ENCODE peak calls at places on chromosomes 16 and 17, in eight cellular contexts. I is right lobe of liver, A is A549, N is lung, T is body of pancreas, V is tibial nerve, L is ascending aorta, X is tibial artery. S is an unnamed sample.

GRCh38 chr17:58968662-58969061 is 138.0 kb downstream of the TRIM37 start:
- DNase-seq in V (no peak), T (no peak), I (no peak), N (no peak), A (no peak), X (no peak), L (no peak), S (no peak)

GRCh38 chr17:82287849-82288601 is 14.5 kb upstream of the CSNK1D start:
- DNase-seq in V (no peak), A (peak; percentile 85), L (no peak), T (peak; percentile 94), X (no peak), N (peak; percentile 88), I (peak; percentile 79), S (peak; percentile 98)

GRCh38 chr17:18004345-18004744 is 31.7 kb downstream of the DRC3 start:
- DNase-seq in A (no peak), T (no peak), I (no peak), V (no peak), N (no peak), X (no peak), L (no peak), S (no peak)

GRCh38 chr17:8867361-8867981 is at the start of gene PIK3R6:
- DNase-seq in V (no peak), T (no peak), X (peak; percentile 57), N (no peak), L (peak; percentile 49), I (no peak), A (no peak), S (no peak)

GRCh38 chr17:77973953-77974352 is 15.4 kb downstream of the TNRC6C start:
- DNase-seq in A (no peak), X (no peak), L (no peak), N (no peak), T (no peak), I (no peak), V (no peak), S (no peak)

GRCh38 chr16:77499373-77500285 is 64.8 kb upstream of the ADAMTS18 start:
- DNase-seq in V (peak; percentile 26), N (no peak), I (no peak), X (peak; percentile 76), T (no peak), A (peak; percentile 6), L (no peak), S (no peak)

GRCh38 chr16:48546774-48547173 is 63.2 kb downstream of the N4BP1 start:
- DNase-seq in V (no peak), N (no peak), X (no peak), L (no peak), T (peak; percentile 71), I (no peak), A (no peak), S (no peak)

GRCh38 chr17:2737693-2738092 is 11.8 kb downstream of the CCDC92B start:
- DNase-seq in I (no peak), V (no peak), T (no peak), X (no peak), L (no peak), A (no peak), N (no peak), S (no peak)

GRCh38 chr16:56515665-56516064 is 4.2 kb downstream of the BBS2 start:
- DNase-seq in V (no peak), I (no peak), T (no peak), L (no peak), X (no peak), A (no peak), N (no peak), S (no peak)

GRCh38 chr16:21260870-21261791 is 17.0 kb downstream of the CRYM start:
- DNase-seq in N (no peak), V (no peak), X (no peak), T (peak; percentile 77), L (peak; percentile 65), I (peak; percentile 86), A (peak; percentile 94), S (no peak)

GRCh38 chr17:31019004-31019403 is 48.2 kb downstream of the RNF135 start:
- DNase-seq in V (no peak), I (no peak), X (no peak), T (no peak), A (no peak), N (no peak), L (no peak), S (no peak)

GRCh38 chr16:87602005-87602790 is at the start of gene JPH3:
- DNase-seq in X (no peak), V (no peak), I (no peak), L (no peak), A (no peak), N (no peak), T (no peak), S (peak; percentile 68)

GRCh38 chr17:39671651-39672521 is 3.6 kb downstream of the PNMT start:
- DNase-seq in T (peak; percentile 57), N (no peak), V (no peak), X (peak; percentile 71), I (peak; percentile 55), L (peak; percentile 69), A (peak; percentile 82), S (peak; percentile 92)

GRCh38 chr17:30244853-30245385 is 9.4 kb upstream of the SLC6A4 start:
- DNase-seq in A (no peak), L (no peak), N (no peak), I (no peak), X (no peak), V (no peak), T (no peak), S (no peak)

GRCh38 chr16:84423416-84423837 is 55.1 kb downstream of the ATP2C2 start:
- DNase-seq in N (no peak), X (no peak), T (no peak), I (no peak), L (no peak), V (no peak), A (peak; percentile 66), S (no peak)

GRCh38 chr17:78763561-78763960 is 18.5 kb downstream of the CYTH1 start:
- DNase-seq in I (no peak), T (no peak), V (no peak), A (no peak), N (no peak), X (no peak), L (no peak), S (no peak)

GRCh38 chr17:34314279-34314678 is 5.0 kb upstream of the CCL8 start:
- DNase-seq in V (peak; percentile 57), X (peak; percentile 76), L (peak; percentile 73), A (no peak), I (no peak), N (no peak), T (peak; percentile 17), S (no peak)

GRCh38 chr17:29430275-29430674 is 40.1 kb downstream of the TAOK1 start:
- DNase-seq in N (no peak), I (no peak), L (no peak), X (no peak), T (no peak), V (no peak), A (no peak), S (no peak)

GRCh38 chr16:68642436-68643064 is 2.6 kb upstream of the CDH3 start:
- DNase-seq in L (no peak), T (no peak), X (no peak), V (no peak), A (no peak), N (peak; percentile 67), I (no peak), S (no peak)

GRCh38 chr16:23052908-23053580 is 96.2 kb downstream of the USP31 start:
- DNase-seq in X (no peak), N (no peak), T (no peak), I (no peak), L (no peak), V (no peak), A (no peak), S (no peak)

GRCh38 chr17:28385037-28385797 is 13.7 kb downstream of the SARM1 start:
- DNase-seq in V (no peak), T (peak; percentile 57), X (no peak), L (no peak), I (peak; percentile 58), N (no peak), A (no peak), S (no peak)
- H3K4me3 ChIP-seq in V (peak overlapping the region; percentile 28), T (peak overlapping the region; percentile 51), X (peak overlapping the region; percentile 40), L (peak overlapping the region; percentile 27), I (peak overlapping the region; percentile 57), N (peak overlapping the region; percentile 47), A (no peak overlapping the region), S (no peak overlapping the region)

GRCh38 chr16:70253291-70254094 is 1.8 kb upstream of the EXOSC6 start:
- DNase-seq in N (no peak), X (no peak), A (peak; percentile 56), I (no peak), L (no peak), V (peak; percentile 18), T (peak; percentile 29), S (peak; percentile 49)
- TF ChIP-seq CTCF in N (no peak), X (peak; percentile 35), A (peak; percentile 36), I (peak; percentile 37), L (peak; percentile 15), V (peak; percentile 20), T (peak; percentile 33), S (peak; percentile 62)

DNA sequence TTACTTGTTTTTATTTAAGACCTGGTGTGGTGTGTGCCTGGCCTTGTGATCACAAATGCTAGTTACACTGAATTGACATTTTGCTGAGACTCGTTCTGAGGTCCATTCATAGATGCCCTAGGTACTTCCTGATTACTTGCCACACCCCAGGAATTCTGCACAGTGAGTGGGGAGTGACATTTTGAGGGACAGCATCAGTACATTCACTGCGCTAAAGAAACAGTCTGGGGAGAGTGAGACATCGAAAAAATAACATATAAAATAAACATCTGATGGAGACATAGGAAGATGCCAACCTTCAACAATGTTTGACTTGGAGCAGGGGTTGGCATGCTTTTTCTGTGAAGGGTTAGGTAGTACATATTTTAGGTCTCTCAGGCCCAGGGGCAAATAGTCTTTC is 30.4 kb downstream of the ABCC1 start:
- DNase-seq in T (no peak), I (no peak), A (no peak), L (peak; percentile 80), N (no peak), X (no peak), V (no peak), S (no peak)
- H3K9me3 ChIP-seq in T (no peaks in the 10 kb centered on the region), I (no peaks in the 10 kb centered on the region), A (peaks cover 33% of the 10 kb centered on the region), L (no peaks in the 10 kb centered on the region), N (no peaks in the 10 kb centered on the region), X (no peaks in the 10 kb centered on the region), V (no peaks in the 10 kb centered on the region), S (peaks cover 12% of the 10 kb centered on the region)

GRCh38 chr17:81251091-81251942 is 12.2 kb downstream of the NDUFAF8 start:
- DNase-seq in L (no peak), V (no peak), T (no peak), I (no peak), A (no peak), X (no peak), N (no peak), S (peak; percentile 55)
- H3K4me3 ChIP-seq in L (no peak overlapping the region), V (no peak overlapping the region), T (no peak overlapping the region), I (no peak overlapping the region), A (no peak overlapping the region), X (no peak overlapping the region), N (no peak overlapping the region), S (peak overlapping the region; percentile 7)